ENCODE peak calls at places on chromosomes 3 and 15, in seven cellular contexts. One of them, this sample, is unnamed.

GRCh38 chr15:62444104-62445027 is 279.3 kb upstream of the C2CD4B start:
- DNase-seq in AG09319: peak
- DNase-seq in Ammon's horn: peak
- DNase-seq in left cardiac atrium: no peak
- DNase-seq in NCI-H748 treated with DMSO at 0.1 percent for 48 hours: no peak
- DNase-seq in activated gamma-delta T cell treated with Interleukin-2 at 50 U/mL for 16 hours: no peak
- DNase-seq in T-helper 1 cell: no peak
- DNase-seq in this sample: peak

GRCh38 chr3:194756460-194757355 is 71.0 kb downstream of the FAM43A start:
- DNase-seq in AG09319: no peak
- DNase-seq in Ammon's horn: peak
- DNase-seq in left cardiac atrium: no peak
- DNase-seq in NCI-H748 treated with DMSO at 0.1 percent for 48 hours: no peak
- DNase-seq in activated gamma-delta T cell treated with Interleukin-2 at 50 U/mL for 16 hours: no peak
- DNase-seq in T-helper 1 cell: no peak
- DNase-seq in this sample: no peak

GRCh38 chr3:127628788-127629456 is at the start of gene PODXL2:
- DNase-seq in AG09319: peak
- DNase-seq in Ammon's horn: peak
- DNase-seq in left cardiac atrium: peak
- DNase-seq in NCI-H748 treated with DMSO at 0.1 percent for 48 hours: no peak
- DNase-seq in activated gamma-delta T cell treated with Interleukin-2 at 50 U/mL for 16 hours: peak
- DNase-seq in T-helper 1 cell: no peak
- DNase-seq in this sample: peak

GRCh38 chr3:100538339-100538706 is 45.9 kb downstream of the TMEM45A start:
- DNase-seq in AG09319: no peak
- DNase-seq in Ammon's horn: no peak
- DNase-seq in left cardiac atrium: no peak
- DNase-seq in NCI-H748 treated with DMSO at 0.1 percent for 48 hours: no peak
- DNase-seq in activated gamma-delta T cell treated with Interleukin-2 at 50 U/mL for 16 hours: no peak
- DNase-seq in T-helper 1 cell: no peak
- DNase-seq in this sample: no peak

GRCh38 chr15:55742498-55742926 is 440 bp downstream of the PRTG start:
- DNase-seq in AG09319: no peak
- DNase-seq in Ammon's horn: peak
- DNase-seq in left cardiac atrium: no peak
- DNase-seq in NCI-H748 treated with DMSO at 0.1 percent for 48 hours: no peak
- DNase-seq in activated gamma-delta T cell treated with Interleukin-2 at 50 U/mL for 16 hours: no peak
- DNase-seq in T-helper 1 cell: no peak
- DNase-seq in this sample: no peak

GRCh38 chr15:73660455-73660854 is 23.7 kb upstream of the CD276 start:
- DNase-seq in AG09319: no peak
- DNase-seq in Ammon's horn: no peak
- DNase-seq in left cardiac atrium: no peak
- DNase-seq in NCI-H748 treated with DMSO at 0.1 percent for 48 hours: no peak
- DNase-seq in activated gamma-delta T cell treated with Interleukin-2 at 50 U/mL for 16 hours: no peak
- DNase-seq in T-helper 1 cell: no peak
- DNase-seq in this sample: no peak

GRCh38 chr3:9916734-9917680 is at the start of gene IL17RC:
- DNase-seq in AG09319: peak
- DNase-seq in Ammon's horn: peak
- DNase-seq in left cardiac atrium: peak
- DNase-seq in NCI-H748 treated with DMSO at 0.1 percent for 48 hours: peak
- DNase-seq in activated gamma-delta T cell treated with Interleukin-2 at 50 U/mL for 16 hours: no peak
- DNase-seq in T-helper 1 cell: no peak
- DNase-seq in this sample: peak

GRCh38 chr3:173584834-173585831 is 187.6 kb downstream of the NLGN1 start:
- DNase-seq in AG09319: peak
- DNase-seq in Ammon's horn: peak
- DNase-seq in left cardiac atrium: peak
- DNase-seq in NCI-H748 treated with DMSO at 0.1 percent for 48 hours: peak
- DNase-seq in activated gamma-delta T cell treated with Interleukin-2 at 50 U/mL for 16 hours: no peak
- DNase-seq in T-helper 1 cell: no peak
- DNase-seq in this sample: no peak

GRCh38 chr3:40911264-40911663 is 288.0 kb upstream of the CTNNB1 start:
- DNase-seq in AG09319: no peak
- DNase-seq in Ammon's horn: no peak
- DNase-seq in left cardiac atrium: no peak
- DNase-seq in NCI-H748 treated with DMSO at 0.1 percent for 48 hours: no peak
- DNase-seq in activated gamma-delta T cell treated with Interleukin-2 at 50 U/mL for 16 hours: no peak
- DNase-seq in T-helper 1 cell: no peak
- DNase-seq in this sample: no peak

GRCh38 chr3:99419111-99419510 is 219.3 kb upstream of the COL8A1 start:
- DNase-seq in AG09319: peak
- DNase-seq in Ammon's horn: peak
- DNase-seq in left cardiac atrium: no peak
- DNase-seq in NCI-H748 treated with DMSO at 0.1 percent for 48 hours: no peak
- DNase-seq in activated gamma-delta T cell treated with Interleukin-2 at 50 U/mL for 16 hours: no peak
- DNase-seq in T-helper 1 cell: no peak
- DNase-seq in this sample: no peak

GRCh38 chr15:29050870-29051269 is 165.1 kb downstream of the APBA2 start:
- DNase-seq in AG09319: no peak
- DNase-seq in Ammon's horn: no peak
- DNase-seq in left cardiac atrium: no peak
- DNase-seq in NCI-H748 treated with DMSO at 0.1 percent for 48 hours: no peak
- DNase-seq in activated gamma-delta T cell treated with Interleukin-2 at 50 U/mL for 16 hours: peak
- DNase-seq in T-helper 1 cell: no peak
- DNase-seq in this sample: no peak

GRCh38 chr3:32816439-32817194 is 1.2 kb upstream of the TRIM71 start:
- DNase-seq in AG09319: no peak
- DNase-seq in Ammon's horn: no peak
- DNase-seq in left cardiac atrium: no peak
- DNase-seq in NCI-H748 treated with DMSO at 0.1 percent for 48 hours: no peak
- DNase-seq in activated gamma-delta T cell treated with Interleukin-2 at 50 U/mL for 16 hours: no peak
- DNase-seq in T-helper 1 cell: no peak
- DNase-seq in this sample: no peak

GRCh38 chr15:38707802-38708671 is 143.4 kb upstream of the RASGRP1 start:
- DNase-seq in AG09319: peak
- DNase-seq in Ammon's horn: peak
- DNase-seq in left cardiac atrium: no peak
- DNase-seq in NCI-H748 treated with DMSO at 0.1 percent for 48 hours: no peak
- DNase-seq in activated gamma-delta T cell treated with Interleukin-2 at 50 U/mL for 16 hours: peak
- DNase-seq in T-helper 1 cell: no peak
- DNase-seq in this sample: peak

This sample was measured in HCT116.